ENCODE peak calls at places on chromosomes 13 and 19, in nine cellular contexts. Y is COR-L47, H is activated T-cell treated with anti-CD3 and anti-CD28 coated beads for 4 hours, W is nucleus accumbens, G is Peyer's patch, X is NCI-H774, S is omental fat pad, F is putamen, P is natural killer cell. Q is an unnamed sample.

GRCh38 chr19:55652311-55653078 is 2.3 kb upstream of the U2AF2 start:
- DNase-seq in Y (no peak), H (no peak), W (no peak), G (no peak), X (no peak), S (no peak), F (no peak), P (no peak), Q (peak)

GRCh38 chr13:78241278-78241919 is 322.8 kb upstream of the EDNRB start:
- DNase-seq in Y (peak), H (no peak), W (peak), G (peak), X (peak), S (no peak), F (no peak), P (no peak), Q (peak)

GRCh38 chr13:92260363-92260762 is 861.9 kb downstream of the GPC5 start:
- DNase-seq in Y (no peak), H (no peak), W (no peak), G (no peak), X (no peak), S (no peak), F (no peak), P (no peak), Q (no peak)

GRCh38 chr19:16627194-16627927 is 643 bp downstream of the MED26 start:
- DNase-seq in Y (no peak), H (peak), W (no peak), G (peak), X (no peak), S (no peak), F (no peak), P (peak), Q (peak)

GRCh38 chr13:44649118-44649455 is 73.0 kb upstream of the TSC22D1 start:
- DNase-seq in Y (no peak), H (no peak), W (no peak), G (no peak), X (no peak), S (no peak), F (no peak), P (no peak), Q (no peak)

GRCh38 chr19:6766357-6767080 is 716 bp downstream of the SH2D3A start:
- DNase-seq in Y (no peak), H (no peak), W (no peak), G (no peak), X (no peak), S (no peak), F (no peak), P (no peak), Q (no peak)

GRCh38 chr13:99191900-99192399 is 8.7 kb upstream of the UBAC2 start:
- DNase-seq in Y (no peak), H (no peak), W (no peak), G (no peak), X (no peak), S (no peak), F (no peak), P (no peak), Q (no peak)

GRCh38 chr13:90389537-90389936 is 958.0 kb upstream of the MIR17HG start:
- DNase-seq in Y (no peak), H (no peak), W (no peak), G (no peak), X (no peak), S (no peak), F (no peak), P (no peak), Q (no peak)

GRCh38 chr19:49835562-49835961 is 15.4 kb upstream of the PTOV1 start:
- DNase-seq in Y (no peak), H (no peak), W (no peak), G (no peak), X (no peak), S (no peak), F (no peak), P (no peak), Q (no peak)

GRCh38 chr19:3407556-3408516 is 41.5 kb downstream of the NFIC start:
- DNase-seq in Y (no peak), H (no peak), W (peak), G (no peak), X (no peak), S (no peak), F (no peak), P (no peak), Q (peak)

Q was measured in right lobe of liver.